ENCODE peak calls at places on chromosome 11, in nine cellular contexts. One of them, this sample, is unnamed. For H3K4me1 and H3K36me3, the result is how much of the 10 kb centered on the place peaks cover.

GRCh38 chr11:131537729-131538128 is 167.3 kb downstream of the NTM start:
- DNase-seq in SK-N-SH: no peak
- DNase-seq in upper lobe of left lung: no peak
- DNase-seq in psoas muscle: no peak
- DNase-seq in gastrocnemius medialis: no peak
- DNase-seq in tibial artery: no peak
- DNase-seq in fibroblast of lung: no peak
- DNase-seq in lower lobe of right lung: no peak
- DNase-seq in stomach: no peak
- DNase-seq in this sample: no peak

GRCh38 chr11:8839957-8840945 is 70.7 kb upstream of the AKIP1 start:
- DNase-seq in SK-N-SH: no peak
- DNase-seq in upper lobe of left lung: no peak
- DNase-seq in psoas muscle: no peak
- DNase-seq in gastrocnemius medialis: no peak
- DNase-seq in tibial artery: no peak
- DNase-seq in fibroblast of lung: peak
- DNase-seq in lower lobe of right lung: no peak
- DNase-seq in stomach: peak
- DNase-seq in this sample: no peak

GRCh38 chr11:94910281-94910680 is 63.1 kb downstream of the CWC15 start:
- DNase-seq in SK-N-SH: no peak
- DNase-seq in upper lobe of left lung: no peak
- DNase-seq in psoas muscle: no peak
- DNase-seq in gastrocnemius medialis: no peak
- DNase-seq in tibial artery: no peak
- DNase-seq in fibroblast of lung: peak
- DNase-seq in lower lobe of right lung: no peak
- DNase-seq in stomach: no peak
- DNase-seq in this sample: no peak

GRCh38 chr11:108559340-108559739 is 34.2 kb downstream of the EXPH5 start:
- DNase-seq in SK-N-SH: no peak
- DNase-seq in upper lobe of left lung: no peak
- DNase-seq in psoas muscle: no peak
- DNase-seq in gastrocnemius medialis: no peak
- DNase-seq in tibial artery: no peak
- DNase-seq in fibroblast of lung: peak
- DNase-seq in lower lobe of right lung: no peak
- DNase-seq in stomach: no peak
- DNase-seq in this sample: no peak

GRCh38 chr11:6604081-6604626 is 580 bp downstream of the ILK start:
- DNase-seq in SK-N-SH: peak
- DNase-seq in upper lobe of left lung: peak
- DNase-seq in psoas muscle: no peak
- DNase-seq in gastrocnemius medialis: no peak
- DNase-seq in tibial artery: peak
- DNase-seq in fibroblast of lung: peak
- DNase-seq in lower lobe of right lung: no peak
- DNase-seq in stomach: peak
- DNase-seq in this sample: peak

GRCh38 chr11:91869751-91870150 is 354.9 kb upstream of the FAT3 start:
- DNase-seq in SK-N-SH: no peak
- DNase-seq in upper lobe of left lung: no peak
- DNase-seq in psoas muscle: no peak
- DNase-seq in gastrocnemius medialis: no peak
- DNase-seq in tibial artery: no peak
- DNase-seq in fibroblast of lung: no peak
- DNase-seq in lower lobe of right lung: no peak
- DNase-seq in stomach: no peak
- DNase-seq in this sample: no peak

GRCh38 chr11:134459246-134460043 is 47.4 kb upstream of the B3GAT1 start:
- DNase-seq in SK-N-SH: no peak
- DNase-seq in upper lobe of left lung: no peak
- DNase-seq in psoas muscle: no peak
- DNase-seq in gastrocnemius medialis: no peak
- DNase-seq in tibial artery: no peak
- DNase-seq in fibroblast of lung: no peak
- DNase-seq in lower lobe of right lung: no peak
- DNase-seq in stomach: no peak
- DNase-seq in this sample: no peak

GRCh38 chr11:45599161-45599943 is 66.1 kb downstream of the CHST1 start:
- DNase-seq in SK-N-SH: no peak
- DNase-seq in upper lobe of left lung: no peak
- DNase-seq in psoas muscle: no peak
- DNase-seq in gastrocnemius medialis: no peak
- DNase-seq in tibial artery: no peak
- DNase-seq in fibroblast of lung: no peak
- DNase-seq in lower lobe of right lung: no peak
- DNase-seq in stomach: no peak
- DNase-seq in this sample: no peak

GRCh38 chr11:59186130-59186594 is 14.2 kb downstream of the DTX4 start:
- DNase-seq in SK-N-SH: peak
- DNase-seq in upper lobe of left lung: no peak
- DNase-seq in psoas muscle: no peak
- DNase-seq in gastrocnemius medialis: no peak
- DNase-seq in tibial artery: no peak
- DNase-seq in fibroblast of lung: no peak
- DNase-seq in lower lobe of right lung: peak
- DNase-seq in stomach: peak
- DNase-seq in this sample: peak

GRCh38 chr11:94593030-94593429 is 25.9 kb downstream of the PIWIL4 start:
- DNase-seq in SK-N-SH: no peak
- DNase-seq in upper lobe of left lung: no peak
- DNase-seq in psoas muscle: no peak
- DNase-seq in gastrocnemius medialis: no peak
- DNase-seq in tibial artery: no peak
- DNase-seq in fibroblast of lung: peak
- DNase-seq in lower lobe of right lung: no peak
- DNase-seq in stomach: no peak
- DNase-seq in this sample: no peak

GRCh38 chr11:67674442-67674871 is at the start of gene ALDH3B2:
- DNase-seq in SK-N-SH: no peak
- DNase-seq in upper lobe of left lung: no peak
- DNase-seq in psoas muscle: no peak
- DNase-seq in gastrocnemius medialis: no peak
- DNase-seq in tibial artery: no peak
- DNase-seq in fibroblast of lung: no peak
- DNase-seq in lower lobe of right lung: no peak
- DNase-seq in stomach: peak
- DNase-seq in this sample: peak

GRCh38 chr11:72777755-72778278 is 16.0 kb downstream of the STARD10 start:
- DNase-seq in SK-N-SH: no peak
- DNase-seq in upper lobe of left lung: no peak
- DNase-seq in psoas muscle: no peak
- DNase-seq in gastrocnemius medialis: no peak
- DNase-seq in tibial artery: no peak
- DNase-seq in fibroblast of lung: no peak
- DNase-seq in lower lobe of right lung: no peak
- DNase-seq in stomach: peak
- DNase-seq in this sample: peak

GRCh38 chr11:41963406-41963805 is 504.0 kb upstream of the LRRC4C start:
- DNase-seq in SK-N-SH: no peak
- DNase-seq in upper lobe of left lung: no peak
- DNase-seq in psoas muscle: no peak
- DNase-seq in gastrocnemius medialis: no peak
- DNase-seq in tibial artery: no peak
- DNase-seq in fibroblast of lung: no peak
- DNase-seq in lower lobe of right lung: no peak
- DNase-seq in stomach: no peak
- DNase-seq in this sample: no peak

GRCh38 chr11:3893311-3893710 is 37.8 kb downstream of the STIM1 start:
- DNase-seq in SK-N-SH: no peak
- DNase-seq in upper lobe of left lung: no peak
- DNase-seq in psoas muscle: no peak
- DNase-seq in gastrocnemius medialis: no peak
- DNase-seq in tibial artery: no peak
- DNase-seq in fibroblast of lung: no peak
- DNase-seq in lower lobe of right lung: no peak
- DNase-seq in stomach: no peak
- DNase-seq in this sample: no peak

GRCh38 chr11:1307163-1307870 is 2.1 kb downstream of the TOLLIP start:
- DNase-seq in SK-N-SH: no peak
- DNase-seq in upper lobe of left lung: peak
- DNase-seq in psoas muscle: no peak
- DNase-seq in gastrocnemius medialis: no peak
- DNase-seq in tibial artery: no peak
- DNase-seq in fibroblast of lung: no peak
- DNase-seq in lower lobe of right lung: peak
- DNase-seq in stomach: no peak
- DNase-seq in this sample: no peak

GRCh38 chr11:115984228-115984627 is 480.0 kb upstream of the CADM1 start:
- DNase-seq in SK-N-SH: no peak
- DNase-seq in upper lobe of left lung: no peak
- DNase-seq in psoas muscle: no peak
- DNase-seq in gastrocnemius medialis: no peak
- DNase-seq in tibial artery: no peak
- DNase-seq in fibroblast of lung: no peak
- DNase-seq in lower lobe of right lung: no peak
- DNase-seq in stomach: no peak
- DNase-seq in this sample: no peak
- TF ChIP-seq CTCF in SK-N-SH: no peak
- TF ChIP-seq CTCF in upper lobe of left lung: no peak
- TF ChIP-seq CTCF in psoas muscle: no peak
- TF ChIP-seq CTCF in gastrocnemius medialis: no peak
- TF ChIP-seq CTCF in tibial artery: no peak
- TF ChIP-seq CTCF in fibroblast of lung: no peak
- TF ChIP-seq CTCF in lower lobe of right lung: no peak
- TF ChIP-seq CTCF in stomach: no peak
- TF ChIP-seq CTCF in this sample: no peak

GRCh38 chr11:33324211-33324985 is 67.2 kb downstream of the HIPK3 start:
- DNase-seq in SK-N-SH: no peak
- DNase-seq in upper lobe of left lung: no peak
- DNase-seq in psoas muscle: no peak
- DNase-seq in gastrocnemius medialis: no peak
- DNase-seq in tibial artery: no peak
- DNase-seq in fibroblast of lung: no peak
- DNase-seq in lower lobe of right lung: no peak
- DNase-seq in stomach: no peak
- DNase-seq in this sample: peak

GRCh38 chr11:33323421-33323820 is 66.2 kb downstream of the HIPK3 start:
- DNase-seq in SK-N-SH: no peak
- DNase-seq in upper lobe of left lung: no peak
- DNase-seq in psoas muscle: no peak
- DNase-seq in gastrocnemius medialis: no peak
- DNase-seq in tibial artery: no peak
- DNase-seq in fibroblast of lung: no peak
- DNase-seq in lower lobe of right lung: no peak
- DNase-seq in stomach: no peak
- DNase-seq in this sample: no peak

GRCh38 chr11:33329705-33330329 is 72.6 kb downstream of the HIPK3 start:
- DNase-seq in SK-N-SH: peak
- DNase-seq in upper lobe of left lung: no peak
- DNase-seq in psoas muscle: no peak
- DNase-seq in gastrocnemius medialis: peak
- DNase-seq in tibial artery: no peak
- DNase-seq in fibroblast of lung: peak
- DNase-seq in lower lobe of right lung: no peak
- DNase-seq in stomach: peak
- DNase-seq in this sample: peak

GRCh38 chr11:33321483-33321882 is 64.3 kb downstream of the HIPK3 start:
- DNase-seq in SK-N-SH: no peak
- DNase-seq in upper lobe of left lung: no peak
- DNase-seq in psoas muscle: no peak
- DNase-seq in gastrocnemius medialis: no peak
- DNase-seq in tibial artery: no peak
- DNase-seq in fibroblast of lung: no peak
- DNase-seq in lower lobe of right lung: no peak
- DNase-seq in stomach: no peak
- DNase-seq in this sample: no peak

DNA sequence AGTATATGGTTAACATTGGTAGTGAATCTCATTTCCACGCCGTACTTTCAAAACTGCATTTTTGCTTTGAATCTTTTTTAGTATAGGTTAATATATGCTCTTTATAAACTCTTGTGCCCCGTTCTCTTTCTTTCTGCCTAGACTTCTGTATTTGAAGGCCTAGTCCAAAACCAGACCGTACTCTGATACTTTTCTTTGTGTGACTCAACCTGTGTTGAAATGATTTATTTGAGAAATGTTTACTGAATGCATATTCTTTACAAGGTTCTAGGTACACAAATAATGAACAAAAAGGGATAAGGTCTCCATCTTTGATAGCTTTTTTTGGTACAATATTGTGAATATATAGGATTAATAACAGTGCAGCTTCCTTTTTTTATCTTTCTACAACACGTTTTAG is 68.3 kb downstream of the HIPK3 start:
- DNase-seq in SK-N-SH: no peak
- DNase-seq in upper lobe of left lung: no peak
- DNase-seq in psoas muscle: no peak
- DNase-seq in gastrocnemius medialis: no peak
- DNase-seq in tibial artery: no peak
- DNase-seq in fibroblast of lung: no peak
- DNase-seq in lower lobe of right lung: no peak
- DNase-seq in stomach: no peak
- DNase-seq in this sample: no peak
- H3K4me1 ChIP-seq in SK-N-SH: under half
- H3K4me1 ChIP-seq in upper lobe of left lung: under half
- H3K4me1 ChIP-seq in psoas muscle: half or more
- H3K4me1 ChIP-seq in gastrocnemius medialis: half or more
- H3K4me1 ChIP-seq in tibial artery: under half
- H3K4me1 ChIP-seq in fibroblast of lung: under half
- H3K4me1 ChIP-seq in lower lobe of right lung: half or more
- H3K4me1 ChIP-seq in stomach: under half
- H3K4me1 ChIP-seq in this sample: under half

GRCh38 chr11:117395476-117395875 is 67.8 kb downstream of the CEP164 start:
- DNase-seq in SK-N-SH: no peak
- DNase-seq in upper lobe of left lung: no peak
- DNase-seq in psoas muscle: no peak
- DNase-seq in gastrocnemius medialis: no peak
- DNase-seq in tibial artery: peak
- DNase-seq in fibroblast of lung: no peak
- DNase-seq in lower lobe of right lung: no peak
- DNase-seq in stomach: no peak
- DNase-seq in this sample: no peak
- H3K36me3 ChIP-seq in SK-N-SH: half or more
- H3K36me3 ChIP-seq in upper lobe of left lung: half or more
- H3K36me3 ChIP-seq in psoas muscle: half or more
- H3K36me3 ChIP-seq in gastrocnemius medialis: under half
- H3K36me3 ChIP-seq in tibial artery: half or more
- H3K36me3 ChIP-seq in fibroblast of lung: under half
- H3K36me3 ChIP-seq in lower lobe of right lung: half or more
- H3K36me3 ChIP-seq in stomach: half or more
- H3K36me3 ChIP-seq in this sample: under half

DNA sequence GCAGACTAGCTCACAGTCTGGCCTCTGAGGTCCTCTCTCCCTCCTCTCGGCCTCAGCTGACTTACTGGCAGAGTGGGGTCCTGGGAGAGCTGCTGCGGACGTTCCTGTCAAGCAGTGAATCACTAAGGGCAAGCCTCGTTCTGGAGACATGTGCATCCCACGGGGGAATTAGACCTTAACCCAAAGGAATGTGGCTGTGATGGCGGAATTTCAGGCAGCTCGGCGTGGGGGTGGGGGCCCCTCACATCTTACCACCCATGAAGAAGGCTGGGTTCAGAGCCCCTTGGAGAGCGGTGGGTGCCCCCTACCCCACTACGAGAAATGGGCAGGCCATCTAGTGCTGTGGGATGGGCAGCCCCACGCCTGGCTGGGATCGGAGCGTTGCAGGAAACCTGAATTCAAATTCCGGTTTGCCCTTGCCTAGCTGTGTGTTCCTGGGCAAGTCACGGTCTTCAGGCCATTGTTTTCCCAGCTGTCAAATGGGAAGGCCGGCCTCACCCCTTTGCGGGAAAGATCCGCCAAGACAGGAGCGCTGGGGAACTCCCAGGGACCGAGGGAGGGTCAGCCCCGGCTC is 559 bp downstream of the LRRC32 start:
- DNase-seq in SK-N-SH: no peak
- DNase-seq in upper lobe of left lung: no peak
- DNase-seq in psoas muscle: peak
- DNase-seq in gastrocnemius medialis: no peak
- DNase-seq in tibial artery: peak
- DNase-seq in fibroblast of lung: peak
- DNase-seq in lower lobe of right lung: peak
- DNase-seq in stomach: no peak
- DNase-seq in this sample: no peak
- TF ChIP-seq CTCF in SK-N-SH: no peak
- TF ChIP-seq CTCF in upper lobe of left lung: no peak
- TF ChIP-seq CTCF in psoas muscle: no peak
- TF ChIP-seq CTCF in gastrocnemius medialis: no peak
- TF ChIP-seq CTCF in tibial artery: no peak
- TF ChIP-seq CTCF in fibroblast of lung: no peak
- TF ChIP-seq CTCF in lower lobe of right lung: no peak
- TF ChIP-seq CTCF in stomach: no peak
- TF ChIP-seq CTCF in this sample: no peak